ENCODE peak calls at places on chromosomes 3 and 15, in five cellular contexts. One of them, this sample, is unnamed.

GRCh38 chr3:22734207-22734606 is 468.9 kb upstream of the UBE2E2 start:
- DNase-seq in GM12878: no peak
- DNase-seq in HCT116: no peak
- DNase-seq in H1: no peak
- DNase-seq in NT2/D1: no peak
- DNase-seq in this sample: no peak

GRCh38 chr3:118909751-118910150 is 124.9 kb downstream of the IGSF11 start:
- DNase-seq in NT2/D1: no peak
- DNase-seq in GM12878: no peak
- DNase-seq in H1: no peak
- DNase-seq in HCT116: no peak
- DNase-seq in this sample: no peak

GRCh38 chr3:149369991-149370866 is 7.2 kb downstream of the TM4SF1 start:
- DNase-seq in NT2/D1: peak
- DNase-seq in GM12878: no peak
- DNase-seq in HCT116: no peak
- DNase-seq in H1: no peak
- DNase-seq in this sample: no peak

GRCh38 chr3:14397531-14397930 is 4.9 kb upstream of the SLC6A6 start:
- DNase-seq in H1: no peak
- DNase-seq in GM12878: no peak
- DNase-seq in NT2/D1: no peak
- DNase-seq in HCT116: no peak
- DNase-seq in this sample: no peak

GRCh38 chr3:11944052-11944673 is 60.0 kb upstream of the SYN2 start:
- DNase-seq in HCT116: peak
- DNase-seq in NT2/D1: peak
- DNase-seq in GM12878: no peak
- DNase-seq in H1: peak
- DNase-seq in this sample: peak

GRCh38 chr3:42505849-42506410 is 3.5 kb downstream of the VIPR1 start:
- DNase-seq in NT2/D1: no peak
- DNase-seq in HCT116: no peak
- DNase-seq in H1: peak
- DNase-seq in GM12878: no peak
- DNase-seq in this sample: no peak

GRCh38 chr15:24971772-24972171 is 17.0 kb downstream of the SNRPN start:
- DNase-seq in H1: no peak
- DNase-seq in HCT116: no peak
- DNase-seq in GM12878: no peak
- DNase-seq in NT2/D1: no peak
- DNase-seq in this sample: no peak

GRCh38 chr3:80767599-80767998 is 993.8 kb downstream of the GBE1 start:
- DNase-seq in HCT116: no peak
- DNase-seq in H1: no peak
- DNase-seq in GM12878: no peak
- DNase-seq in NT2/D1: no peak
- DNase-seq in this sample: no peak

GRCh38 chr15:86115138-86115801 is 35.6 kb downstream of the AGBL1 start:
- DNase-seq in HCT116: no peak
- DNase-seq in GM12878: no peak
- DNase-seq in H1: no peak
- DNase-seq in NT2/D1: no peak
- DNase-seq in this sample: no peak

GRCh38 chr3:57060089-57060829 is at the start of gene SPATA12:
- DNase-seq in HCT116: peak
- DNase-seq in GM12878: no peak
- DNase-seq in H1: peak
- DNase-seq in NT2/D1: peak
- DNase-seq in this sample: peak

GRCh38 chr15:92805080-92805708 is 94.9 kb upstream of the CHD2 start:
- DNase-seq in GM12878: no peak
- DNase-seq in NT2/D1: no peak
- DNase-seq in HCT116: no peak
- DNase-seq in H1: no peak
- DNase-seq in this sample: no peak

GRCh38 chr15:70036585-70037343 is 61.0 kb downstream of the TLE3 start:
- DNase-seq in GM12878: peak
- DNase-seq in H1: no peak
- DNase-seq in HCT116: no peak
- DNase-seq in NT2/D1: no peak
- DNase-seq in this sample: no peak

GRCh38 chr3:27138005-27138404 is 231.2 kb downstream of the NEK10 start:
- DNase-seq in NT2/D1: no peak
- DNase-seq in GM12878: no peak
- DNase-seq in HCT116: no peak
- DNase-seq in H1: no peak
- DNase-seq in this sample: no peak

GRCh38 chr3:79018671-79019136 is 749.1 kb downstream of the ROBO1 start:
- DNase-seq in HCT116: no peak
- DNase-seq in GM12878: no peak
- DNase-seq in NT2/D1: no peak
- DNase-seq in H1: peak
- DNase-seq in this sample: peak

GRCh38 chr3:151356791-151357460 is 27.6 kb upstream of the P2RY13 start:
- DNase-seq in GM12878: no peak
- DNase-seq in HCT116: no peak
- DNase-seq in H1: no peak
- DNase-seq in NT2/D1: no peak
- DNase-seq in this sample: no peak

GRCh38 chr15:55588070-55588817 is at the start of gene PYGO1:
- DNase-seq in H1: peak
- DNase-seq in NT2/D1: peak
- DNase-seq in GM12878: no peak
- DNase-seq in HCT116: no peak
- DNase-seq in this sample: peak

GRCh38 chr3:129582799-129583198 is 23.7 kb downstream of the PLXND1 start:
- DNase-seq in GM12878: no peak
- DNase-seq in HCT116: no peak
- DNase-seq in NT2/D1: no peak
- DNase-seq in H1: no peak
- DNase-seq in this sample: no peak

GRCh38 chr15:63288778-63289378 is 11.5 kb downstream of the APH1B start:
- DNase-seq in GM12878: no peak
- DNase-seq in H1: no peak
- DNase-seq in NT2/D1: no peak
- DNase-seq in HCT116: peak
- DNase-seq in this sample: peak

GRCh38 chr3:160929595-160929994 is 173.6 kb downstream of the PPM1L start:
- DNase-seq in NT2/D1: no peak
- DNase-seq in HCT116: no peak
- DNase-seq in H1: no peak
- DNase-seq in GM12878: no peak
- DNase-seq in this sample: no peak

GRCh38 chr3:34260991-34261365 is 462.5 kb downstream of the PDCD6IP start:
- DNase-seq in NT2/D1: no peak
- DNase-seq in H1: no peak
- DNase-seq in HCT116: no peak
- DNase-seq in GM12878: no peak
- DNase-seq in this sample: no peak

GRCh38 chr3:187763850-187764648 is 18.8 kb upstream of the BCL6 start:
- DNase-seq in HCT116: no peak
- DNase-seq in GM12878: no peak
- DNase-seq in NT2/D1: peak
- DNase-seq in H1: no peak
- DNase-seq in this sample: no peak

GRCh38 chr15:31081568-31082250 is 19.8 kb downstream of the TRPM1 start:
- DNase-seq in GM12878: no peak
- DNase-seq in HCT116: no peak
- DNase-seq in H1: no peak
- DNase-seq in NT2/D1: no peak
- DNase-seq in this sample: no peak

GRCh38 chr3:168048414-168049330 is 47.1 kb downstream of the GOLIM4 start:
- DNase-seq in HCT116: no peak
- DNase-seq in NT2/D1: no peak
- DNase-seq in GM12878: no peak
- DNase-seq in H1: no peak
- DNase-seq in this sample: no peak

GRCh38 chr3:174341014-174341413 is 518.1 kb upstream of the NAALADL2 start:
- DNase-seq in NT2/D1: no peak
- DNase-seq in GM12878: no peak
- DNase-seq in HCT116: no peak
- DNase-seq in H1: no peak
- DNase-seq in this sample: no peak

GRCh38 chr3:49812916-49813496 is 747 bp downstream of the UBA7 start:
- DNase-seq in HCT116: no peak
- DNase-seq in H1: no peak
- DNase-seq in GM12878: no peak
- DNase-seq in NT2/D1: no peak
- DNase-seq in this sample: no peak

GRCh38 chr15:101723161-101723873 is 956 bp downstream of the TARS3 start:
- DNase-seq in HCT116: no peak
- DNase-seq in H1: no peak
- DNase-seq in NT2/D1: no peak
- DNase-seq in GM12878: peak
- DNase-seq in this sample: no peak

GRCh38 chr15:75904241-75904631 is 558 bp downstream of the FBXO22 start:
- DNase-seq in HCT116: no peak
- DNase-seq in GM12878: no peak
- DNase-seq in NT2/D1: no peak
- DNase-seq in H1: no peak
- DNase-seq in this sample: peak

GRCh38 chr3:41155834-41156233 is 43.5 kb upstream of the CTNNB1 start:
- DNase-seq in HCT116: no peak
- DNase-seq in H1: no peak
- DNase-seq in NT2/D1: no peak
- DNase-seq in GM12878: no peak
- DNase-seq in this sample: no peak

GRCh38 chr3:76550522-76551201 is 489.2 kb upstream of the ROBO2 start:
- DNase-seq in NT2/D1: no peak
- DNase-seq in HCT116: no peak
- DNase-seq in H1: no peak
- DNase-seq in GM12878: no peak
- DNase-seq in this sample: no peak

GRCh38 chr3:101381809-101382208 is 61.4 kb upstream of the IMPG2 start:
- DNase-seq in H1: no peak
- DNase-seq in NT2/D1: no peak
- DNase-seq in HCT116: peak
- DNase-seq in GM12878: no peak
- DNase-seq in this sample: peak

GRCh38 chr15:31489801-31490646 is 163.4 kb downstream of the KLF13 start:
- DNase-seq in H1: peak
- DNase-seq in NT2/D1: no peak
- DNase-seq in HCT116: peak
- DNase-seq in GM12878: no peak
- DNase-seq in this sample: peak

GRCh38 chr3:53744351-53744750 is 101.9 kb downstream of the CHDH start:
- DNase-seq in H1: no peak
- DNase-seq in NT2/D1: peak
- DNase-seq in GM12878: no peak
- DNase-seq in HCT116: no peak
- DNase-seq in this sample: no peak

GRCh38 chr15:73683624-73684536 is at the start of gene CD276:
- DNase-seq in HCT116: peak
- DNase-seq in GM12878: no peak
- DNase-seq in NT2/D1: no peak
- DNase-seq in H1: peak
- DNase-seq in this sample: peak
- TF ChIP-seq ZNF274 in HCT116: no peak
- TF ChIP-seq ZNF274 in GM12878: no peak
- TF ChIP-seq ZNF274 in NT2/D1: no peak
- TF ChIP-seq ZNF274 in H1: no peak
- TF ChIP-seq ZNF274 in this sample: peak

GRCh38 chr3:100030346-100030745 is 84.0 kb downstream of the FILIP1L start:
- DNase-seq in GM12878: no peak
- DNase-seq in NT2/D1: no peak
- DNase-seq in H1: no peak
- DNase-seq in HCT116: no peak
- DNase-seq in this sample: no peak
- TF ChIP-seq ZNF274 in GM12878: no peak
- TF ChIP-seq ZNF274 in NT2/D1: no peak
- TF ChIP-seq ZNF274 in H1: no peak
- TF ChIP-seq ZNF274 in HCT116: no peak
- TF ChIP-seq ZNF274 in this sample: no peak

GRCh38 chr3:190847423-190847822 is 15.1 kb downstream of the GMNC start:
- DNase-seq in NT2/D1: no peak
- DNase-seq in HCT116: no peak
- DNase-seq in H1: no peak
- DNase-seq in GM12878: no peak
- DNase-seq in this sample: no peak
- TF ChIP-seq ZNF274 in NT2/D1: no peak
- TF ChIP-seq ZNF274 in HCT116: no peak
- TF ChIP-seq ZNF274 in H1: no peak
- TF ChIP-seq ZNF274 in GM12878: no peak
- TF ChIP-seq ZNF274 in this sample: no peak

GRCh38 chr3:184428561-184429175 is 48.8 kb downstream of the CHRD start:
- DNase-seq in HCT116: no peak
- DNase-seq in GM12878: no peak
- DNase-seq in NT2/D1: no peak
- DNase-seq in H1: no peak
- DNase-seq in this sample: no peak
- TF ChIP-seq ZNF274 in HCT116: no peak
- TF ChIP-seq ZNF274 in GM12878: no peak
- TF ChIP-seq ZNF274 in NT2/D1: no peak
- TF ChIP-seq ZNF274 in H1: no peak
- TF ChIP-seq ZNF274 in this sample: no peak

DNA sequence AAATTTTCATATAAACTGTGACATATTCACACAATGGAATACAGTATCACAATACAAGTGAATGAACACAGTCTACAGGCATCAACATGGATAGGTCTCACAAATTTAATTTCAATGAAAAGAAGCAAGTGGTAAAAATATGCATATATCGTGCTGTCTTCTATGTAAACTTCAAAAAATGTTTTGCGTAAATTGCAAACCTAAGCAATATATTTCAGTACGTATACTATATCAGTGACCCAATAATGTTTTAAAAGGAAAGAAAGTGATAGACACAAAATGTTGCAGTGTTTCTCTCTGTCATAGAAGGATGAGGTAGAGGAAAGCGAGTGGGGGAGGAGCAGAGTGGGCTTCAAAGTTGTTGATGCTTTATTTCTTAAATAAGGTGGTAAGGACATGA is 468.4 kb upstream of the CNTN3 start:
- DNase-seq in GM12878: no peak
- DNase-seq in HCT116: no peak
- DNase-seq in NT2/D1: no peak
- DNase-seq in H1: no peak
- DNase-seq in this sample: no peak
- TF ChIP-seq ZNF274 in GM12878: no peak
- TF ChIP-seq ZNF274 in HCT116: no peak
- TF ChIP-seq ZNF274 in NT2/D1: no peak
- TF ChIP-seq ZNF274 in H1: no peak
- TF ChIP-seq ZNF274 in this sample: no peak

DNA sequence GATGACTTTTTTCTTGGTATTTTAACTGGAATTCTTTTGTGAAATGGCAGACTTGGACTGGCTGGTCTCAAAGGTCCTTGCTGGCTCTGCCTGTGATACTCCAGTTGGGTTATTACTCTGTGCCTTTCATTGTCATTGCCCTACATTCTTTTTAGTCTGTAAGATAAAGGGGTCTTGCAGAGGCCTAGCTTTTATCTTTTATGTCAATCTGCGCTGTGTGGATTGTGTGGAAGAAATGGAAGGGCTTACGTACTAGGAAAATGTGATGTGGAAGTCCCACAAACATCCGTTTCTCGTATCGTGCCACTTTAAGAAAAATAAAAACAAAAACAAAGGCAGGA is 8.7 kb upstream of the TMEM212 start:
- DNase-seq in HCT116: no peak
- DNase-seq in GM12878: no peak
- DNase-seq in H1: no peak
- DNase-seq in NT2/D1: no peak
- DNase-seq in this sample: peak
- TF ChIP-seq ZNF274 in HCT116: no peak
- TF ChIP-seq ZNF274 in GM12878: no peak
- TF ChIP-seq ZNF274 in H1: no peak
- TF ChIP-seq ZNF274 in NT2/D1: no peak
- TF ChIP-seq ZNF274 in this sample: no peak